ENCODE peak calls at places on chromosomes 11 and 22, in eight cellular contexts. W, Y, V, F, K, L, Q and Z are unnamed samples.

GRCh38 chr11:74460481-74461154 is 6.7 kb downstream of the KCNE3 start:
- DNase-seq in W (no peak), Y (no peak), V (peak), F (no peak), K (no peak), L (no peak), Q (no peak), Z (no peak)

GRCh38 chr11:8671242-8671641 is 11.2 kb downstream of the TRIM66 start:
- DNase-seq in W (no peak), Y (no peak), V (peak), F (peak), K (peak), L (peak), Q (no peak), Z (no peak)

GRCh38 chr11:65375012-65375411 is 7.4 kb downstream of the SLC25A45 start:
- DNase-seq in W (no peak), Y (peak), V (no peak), F (no peak), K (no peak), L (no peak), Q (no peak), Z (no peak)

GRCh38 chr11:68031136-68031459 is 617 bp downstream of the NDUFS8 start:
- DNase-seq in W (peak), Y (no peak), V (no peak), F (no peak), K (no peak), L (no peak), Q (no peak), Z (no peak)

GRCh38 chr22:20130739-20131592 is 638 bp upstream of the ZDHHC8 start:
- DNase-seq in W (peak), Y (no peak), V (peak), F (peak), K (peak), L (peak), Q (peak), Z (no peak)

GRCh38 chr11:68998390-68998911 is 14.6 kb downstream of the MRGPRF start:
- DNase-seq in W (no peak), Y (no peak), V (no peak), F (no peak), K (peak), L (no peak), Q (peak), Z (peak)

GRCh38 chr11:34064291-34064690 is 12.8 kb downstream of the CAPRIN1 start:
- DNase-seq in W (no peak), Y (no peak), V (no peak), F (no peak), K (no peak), L (no peak), Q (no peak), Z (no peak)

GRCh38 chr11:77044886-77045285 is 10.7 kb downstream of the B3GNT6 start:
- DNase-seq in W (no peak), Y (no peak), V (no peak), F (no peak), K (no peak), L (no peak), Q (no peak), Z (no peak)

GRCh38 chr11:21554284-21554683 is 638.6 kb upstream of the ANO5 start:
- DNase-seq in W (no peak), Y (no peak), V (no peak), F (no peak), K (no peak), L (no peak), Q (no peak), Z (no peak)

GRCh38 chr11:6693342-6694228 is 10.4 kb upstream of the MRPL17 start:
- DNase-seq in W (peak), Y (no peak), V (peak), F (no peak), K (no peak), L (no peak), Q (no peak), Z (no peak)

GRCh38 chr11:12330491-12331231 is 46.7 kb upstream of the PARVA start:
- DNase-seq in W (no peak), Y (no peak), V (no peak), F (no peak), K (no peak), L (no peak), Q (no peak), Z (no peak)

GRCh38 chr11:16785520-16786128 is 47.2 kb downstream of the C11orf58 start:
- DNase-seq in W (peak), Y (no peak), V (peak), F (peak), K (peak), L (peak), Q (no peak), Z (no peak)

GRCh38 chr22:33035276-33035863 is 22.8 kb downstream of the SYN3 start:
- DNase-seq in W (no peak), Y (no peak), V (no peak), F (no peak), K (no peak), L (no peak), Q (no peak), Z (no peak)

GRCh38 chr11:9461760-9462134 is 935 bp downstream of the ZNF143 start:
- DNase-seq in W (no peak), Y (no peak), V (peak), F (no peak), K (no peak), L (no peak), Q (no peak), Z (no peak)

GRCh38 chr22:19842386-19843106 is 12.1 kb downstream of the GNB1L start:
- DNase-seq in W (no peak), Y (no peak), V (no peak), F (no peak), K (no peak), L (no peak), Q (no peak), Z (peak)

GRCh38 chr11:84468255-84468654 is 1158.9 kb downstream of the DLG2 start:
- DNase-seq in W (no peak), Y (no peak), V (no peak), F (peak), K (no peak), L (no peak), Q (no peak), Z (no peak)

GRCh38 chr22:50199836-50200332 is 927 bp upstream of the SELENOO start:
- DNase-seq in W (no peak), Y (no peak), V (no peak), F (peak), K (no peak), L (no peak), Q (no peak), Z (no peak)

GRCh38 chr11:79592441-79593223 is 151.8 kb upstream of the TENM4 start:
- DNase-seq in W (no peak), Y (no peak), V (no peak), F (no peak), K (no peak), L (no peak), Q (no peak), Z (no peak)

GRCh38 chr22:22745225-22746060 is 101.0 kb downstream of the GGTLC2 start:
- DNase-seq in W (peak), Y (no peak), V (peak), F (peak), K (no peak), L (peak), Q (no peak), Z (no peak)
- TF ChIP-seq CTCF in W (peak), Y (peak), V (peak), F (peak), K (no peak), L (peak), Q (peak), Z (peak)

GRCh38 chr11:70796601-70797000 is 398.3 kb downstream of the CTTN start:
- DNase-seq in W (peak), Y (no peak), V (peak), F (no peak), K (no peak), L (no peak), Q (no peak), Z (no peak)
- TF ChIP-seq CTCF in W (no peak), Y (peak), V (no peak), F (no peak), K (no peak), L (peak), Q (no peak), Z (peak)

DNA sequence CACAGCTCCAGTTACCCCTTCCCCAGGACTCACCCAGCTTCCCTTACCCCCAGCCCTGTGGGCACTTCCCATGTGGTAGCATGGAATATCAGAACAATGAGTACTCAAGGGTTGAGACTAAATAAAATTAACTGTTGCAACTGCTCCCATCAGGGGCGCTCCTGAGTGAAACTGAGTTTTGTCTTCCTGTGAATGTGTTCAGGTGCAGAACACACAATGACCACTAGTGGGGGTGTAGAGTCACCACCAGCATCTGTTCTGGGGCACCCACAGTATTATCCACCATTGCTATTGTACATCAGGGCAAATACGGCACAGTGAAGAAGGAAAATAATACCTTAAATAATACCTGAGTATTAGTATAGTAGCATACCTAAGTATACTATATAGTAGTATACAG is 689.7 kb downstream of the TBC1D22A start:
- DNase-seq in W (peak), Y (no peak), V (peak), F (no peak), K (no peak), L (no peak), Q (no peak), Z (no peak)
- TF ChIP-seq CTCF in W (peak), Y (peak), V (no peak), F (no peak), K (no peak), L (peak), Q (no peak), Z (peak)

GRCh38 chr22:38066381-38067027 is 9.3 kb downstream of the PICK1 start:
- DNase-seq in W (no peak), Y (no peak), V (no peak), F (no peak), K (no peak), L (no peak), Q (peak), Z (no peak)
- TF ChIP-seq CTCF in W (no peak), Y (no peak), V (no peak), F (no peak), K (no peak), L (no peak), Q (no peak), Z (no peak)